ENCODE peak calls at places on chromosomes 16 and 17, in nine cellular contexts. N, G, X, P, O, J, M, B and A are unnamed samples.

GRCh38 chr17:83194761-83195329 is 115.4 kb downstream of the METRNL start:
- DNase-seq in X (peak; percentile 71), G (no peak), B (no peak), P (no peak), N (no peak), O (peak; percentile 64), J (no peak), M (no peak), A (no peak)

GRCh38 chr16:51243836-51244483 is 92.9 kb upstream of the SALL1 start:
- DNase-seq in G (no peak), N (peak; percentile 64), P (no peak), O (no peak), B (peak; percentile 7), J (peak; percentile 88), X (no peak), M (peak; percentile 16), A (no peak)

GRCh38 chr17:45935710-45936509 is 41.6 kb downstream of the MAPT start:
- DNase-seq in B (no peak), X (no peak), M (no peak), O (no peak), N (no peak), G (no peak), J (no peak), P (no peak), A (no peak)

GRCh38 chr17:21679256-21680146 is 12.8 kb upstream of the KCNJ18 start:
- DNase-seq in O (no peak), G (no peak), M (no peak), N (no peak), B (no peak), J (no peak), P (no peak), X (no peak), A (no peak)

GRCh38 chr17:74276561-74277009 is 2.6 kb downstream of the DNAI2 start:
- DNase-seq in P (peak; percentile 84), X (no peak), J (no peak), B (no peak), O (no peak), M (no peak), G (no peak), N (no peak), A (peak; percentile 50)

GRCh38 chr17:57368637-57369336 is 112.5 kb downstream of the MSI2 start:
- DNase-seq in J (no peak), O (no peak), N (no peak), M (no peak), X (no peak), G (no peak), B (no peak), P (no peak), A (no peak)

GRCh38 chr17:5871666-5872065 is 198.5 kb upstream of the WSCD1 start:
- DNase-seq in P (no peak), B (no peak), X (no peak), G (no peak), M (no peak), J (no peak), O (no peak), N (no peak), A (no peak)

GRCh38 chr17:57288034-57288752 is 31.9 kb downstream of the MSI2 start:
- DNase-seq in B (peak; percentile 64), G (no peak), M (peak; percentile 33), J (no peak), P (no peak), O (no peak), N (no peak), X (no peak), A (no peak)

GRCh38 chr17:80476877-80477646 is 655 bp upstream of the NPTX1 start:
- DNase-seq in B (no peak), G (no peak), O (no peak), J (no peak), M (no peak), N (no peak), P (no peak), X (no peak), A (no peak)

GRCh38 chr17:82752371-82753200 is 721 bp downstream of the TBCD start:
- DNase-seq in P (no peak), B (peak; percentile 16), N (no peak), O (peak; percentile 76), G (no peak), X (peak; percentile 63), M (no peak), J (peak; percentile 29), A (no peak)

GRCh38 chr17:4161560-4162221 is 18.7 kb downstream of the CYB5D2 start:
- DNase-seq in P (no peak), O (no peak), N (no peak), J (no peak), G (no peak), B (no peak), M (no peak), X (no peak), A (no peak)

GRCh38 chr17:2170023-2170422 is 115.1 kb downstream of the HIC1 start:
- DNase-seq in X (peak; percentile 24), B (no peak), P (no peak), N (no peak), M (no peak), J (peak; percentile 45), G (no peak), O (no peak), A (no peak)

GRCh38 chr16:82845076-82845475 is 218.3 kb downstream of the CDH13 start:
- DNase-seq in M (no peak), X (no peak), J (no peak), B (no peak), N (no peak), O (no peak), P (no peak), G (no peak), A (no peak)